ENCODE peak calls at places on chromosomes 13 and 19, in four cellular contexts. U is NCI-H1105 treated with DMSO at 0.1 percent for 48 hours, W is B cell, I is choroid plexus epithelial cell. F is an unnamed sample.

GRCh38 chr13:107427531-107427930 is 787.8 kb downstream of the LIG4 start:
- DNase-seq in I (no peak), W (no peak), U (no peak), F (no peak)

GRCh38 chr13:99144306-99144705 is 56.3 kb upstream of the UBAC2 start:
- DNase-seq in I (no peak), W (no peak), U (no peak), F (no peak)

GRCh38 chr19:4695224-4695731 is 25.1 kb upstream of the MYDGF start:
- DNase-seq in I (no peak), W (no peak), U (no peak), F (no peak)

GRCh38 chr13:105220886-105221285 is 1314.6 kb downstream of the EFNB2 start:
- DNase-seq in I (peak), W (no peak), U (no peak), F (no peak)

GRCh38 chr19:41478875-41479756 is 36.2 kb downstream of the ERICH4 start:
- DNase-seq in I (no peak), U (no peak), W (no peak), F (no peak)

GRCh38 chr19:47518139-47518538 is 3.3 kb upstream of the NAPA start:
- DNase-seq in I (peak), W (peak), U (no peak), F (no peak)

GRCh38 chr13:100315522-100315921 is 226.6 kb downstream of the PCCA start:
- DNase-seq in W (no peak), I (peak), U (no peak), F (no peak)

GRCh38 chr19:51450730-51451307 is 7.4 kb downstream of the SIGLEC8 start:
- DNase-seq in W (no peak), U (no peak), I (no peak), F (no peak)

GRCh38 chr19:35911790-35912189 is 3.7 kb upstream of the TYROBP start:
- DNase-seq in U (peak), W (no peak), I (no peak), F (no peak)

GRCh38 chr19:3554254-3555083 is 2.9 kb downstream of the MFSD12 start:
- DNase-seq in W (peak), I (no peak), U (no peak), F (no peak)

GRCh38 chr19:28737021-28737525 is 475.9 kb downstream of the UQCRFS1 start:
- DNase-seq in W (no peak), U (peak), I (peak), F (peak)

GRCh38 chr13:42272115-42272756 is at the start of gene AKAP11:
- DNase-seq in W (no peak), U (peak), I (peak), F (peak)

GRCh38 chr19:14073925-14074838 is 1.6 kb downstream of the MISP3 start:
- DNase-seq in I (peak), U (no peak), W (peak), F (no peak)

GRCh38 chr13:95607363-95607762 is 37.1 kb downstream of the DZIP1 start:
- DNase-seq in W (no peak), U (peak), I (peak), F (no peak)

GRCh38 chr19:34120846-34121639 is 51.3 kb upstream of the LSM14A start:
- DNase-seq in U (peak), W (peak), I (peak), F (peak)

GRCh38 chr19:16945364-16945714 is 56.5 kb downstream of the F2RL3 start:
- DNase-seq in W (no peak), I (no peak), U (no peak), F (no peak)

GRCh38 chr13:53398051-53398450 is 369.4 kb downstream of the OLFM4 start:
- DNase-seq in U (no peak), W (no peak), I (no peak), F (no peak)

GRCh38 chr13:23570931-23571330 is 719 bp downstream of the TNFRSF19 start:
- DNase-seq in I (peak), U (peak), W (no peak), F (peak)

GRCh38 chr19:48745208-48745995 is 1.3 kb downstream of the IZUMO1 start:
- DNase-seq in I (peak), W (peak), U (peak), F (peak)

GRCh38 chr13:111187879-111188643 is 73.0 kb downstream of the ARHGEF7 start:
- DNase-seq in U (no peak), W (no peak), I (peak), F (peak)

F was measured in fibroblast of villous mesenchyme.